ENCODE peak calls at places on chromosomes 1 and 21, in ten cellular contexts. O is ovary, F is A549, K is MM.1S, I is prostate gland, Y is coronary artery, R is HCT116, A is IMR-90, H is hepatocyte, W is psoas muscle. X is an unnamed sample.

GRCh38 chr1:218735436-218735835 is 390.3 kb downstream of the TGFB2 start:
- DNase-seq in I (no peak), Y (no peak), O (no peak), F (no peak), R (no peak), W (no peak), K (no peak), A (peak), H (no peak), X (no peak)

GRCh38 chr1:200794506-200795065 is 55.9 kb downstream of the CAMSAP2 start:
- DNase-seq in I (no peak), O (no peak), H (no peak), Y (no peak), F (no peak), W (no peak), R (no peak), A (peak), K (no peak), X (no peak)

GRCh38 chr1:21270086-21270689 is 20.1 kb downstream of the ECE1 start:
- DNase-seq in F (peak), K (peak), O (peak), W (peak), H (peak), Y (peak), R (peak), A (peak), I (no peak), X (peak)

GRCh38 chr1:43949663-43950062 is 2.9 kb downstream of the IPO13 start:
- DNase-seq in O (no peak), K (no peak), W (no peak), R (no peak), H (no peak), Y (no peak), I (no peak), F (no peak), A (no peak), X (no peak)

GRCh38 chr1:221035680-221036153 is 156.5 kb downstream of the HLX start:
- DNase-seq in R (no peak), O (no peak), W (no peak), A (peak), K (no peak), F (no peak), Y (no peak), I (no peak), H (no peak), X (no peak)

GRCh38 chr1:27724961-27725373 is 794 bp upstream of the FAM76A start:
- DNase-seq in Y (peak), F (no peak), R (no peak), A (no peak), H (peak), O (peak), I (peak), K (no peak), W (peak), X (no peak)

GRCh38 chr1:9346566-9346965 is 53.9 kb downstream of the SPSB1 start:
- DNase-seq in Y (no peak), A (no peak), K (no peak), R (no peak), I (no peak), W (no peak), F (no peak), O (no peak), H (no peak), X (no peak)

GRCh38 chr1:213761845-213762407 is 225.8 kb upstream of the PROX1 start:
- DNase-seq in K (no peak), O (no peak), W (no peak), R (no peak), I (no peak), Y (no peak), A (no peak), F (no peak), H (no peak), X (no peak)

GRCh38 chr1:1085171-1085841 is 11.2 kb upstream of the RNF223 start:
- DNase-seq in F (no peak), O (no peak), Y (peak), R (no peak), A (no peak), K (no peak), I (no peak), H (peak), W (no peak), X (no peak)

GRCh38 chr1:59292557-59292956 is 4.3 kb upstream of the FGGY start:
- DNase-seq in W (peak), K (peak), A (peak), Y (no peak), I (no peak), R (no peak), O (no peak), F (no peak), H (peak), X (no peak)

GRCh38 chr1:40421694-40422384 is 28.4 kb upstream of the ZFP69B start:
- DNase-seq in W (no peak), A (peak), Y (no peak), H (peak), R (no peak), F (no peak), O (no peak), I (no peak), K (no peak), X (no peak)

GRCh38 chr1:152699746-152700145 is 1.6 kb downstream of the LCE2A start:
- DNase-seq in R (no peak), K (no peak), A (no peak), I (no peak), W (no peak), O (no peak), Y (no peak), F (no peak), H (no peak), X (no peak)

GRCh38 chr1:202210370-202210769 is 16.8 kb downstream of the LGR6 start:
- DNase-seq in A (peak), Y (no peak), F (no peak), O (no peak), R (no peak), K (no peak), H (peak), W (no peak), I (peak), X (no peak)

GRCh38 chr1:33074193-33074945 is 6.6 kb upstream of the AZIN2 start:
- DNase-seq in R (no peak), Y (no peak), W (no peak), H (no peak), F (no peak), K (no peak), O (no peak), I (no peak), A (no peak), X (no peak)

GRCh38 chr1:8969937-8970336 is 24.3 kb downstream of the CA6 start:
- DNase-seq in Y (no peak), H (no peak), W (no peak), A (no peak), I (no peak), F (no peak), R (no peak), K (no peak), O (no peak), X (no peak)

GRCh38 chr21:38438476-38438893 is 59.8 kb downstream of the ERG start:
- DNase-seq in O (peak), F (no peak), I (no peak), A (peak), R (no peak), W (peak), K (no peak), Y (peak), H (peak), X (no peak)

GRCh38 chr1:37919277-37919676 is 27.6 kb downstream of the INPP5B start:
- DNase-seq in I (no peak), H (peak), W (no peak), K (no peak), R (peak), F (no peak), A (peak), Y (no peak), O (no peak), X (peak)

GRCh38 chr1:204319027-204319426 is 40.7 kb downstream of the PLEKHA6 start:
- DNase-seq in R (no peak), A (peak), H (no peak), I (no peak), W (no peak), K (no peak), O (no peak), F (no peak), Y (no peak), X (no peak)

GRCh38 chr1:167430849-167431242 is 87.5 kb downstream of the CD247 start:
- DNase-seq in I (no peak), W (no peak), A (no peak), F (no peak), R (no peak), O (no peak), H (no peak), K (no peak), Y (no peak), X (no peak)

GRCh38 chr1:116352349-116352813 is 20.7 kb upstream of the ATP1A1 start:
- DNase-seq in W (no peak), R (no peak), A (no peak), Y (no peak), I (no peak), F (no peak), H (no peak), K (no peak), O (no peak), X (no peak)

GRCh38 chr1:243798726-243799125 is 51.3 kb downstream of the AKT3 start:
- DNase-seq in K (no peak), W (no peak), F (peak), A (peak), Y (no peak), H (no peak), I (no peak), O (no peak), R (peak), X (no peak)

GRCh38 chr1:89598450-89599331 is 34.2 kb upstream of the LRRC8C start:
- DNase-seq in H (peak), O (no peak), A (peak), I (no peak), K (peak), Y (no peak), W (no peak), R (peak), F (peak), X (peak)

GRCh38 chr1:20739225-20739624 is 6.7 kb upstream of the SH2D5 start:
- DNase-seq in O (no peak), H (no peak), I (no peak), F (no peak), W (no peak), R (no peak), Y (no peak), K (no peak), A (peak), X (no peak)

GRCh38 chr1:174652496-174653280 is 204.9 kb downstream of the GPR52 start:
- DNase-seq in A (no peak), H (peak), W (no peak), F (no peak), K (no peak), O (no peak), R (no peak), I (no peak), Y (no peak), X (no peak)

GRCh38 chr1:14095001-14095400 is 395.0 kb downstream of the PRDM2 start:
- DNase-seq in Y (no peak), H (peak), F (no peak), R (peak), A (no peak), I (no peak), O (no peak), W (no peak), K (peak), X (peak)

GRCh38 chr1:93905734-93906133 is 3.5 kb downstream of the GCLM start:
- DNase-seq in R (no peak), K (no peak), Y (no peak), I (no peak), F (no peak), A (peak), O (no peak), H (no peak), W (no peak), X (no peak)

GRCh38 chr1:181011301-181012202 is 11.1 kb downstream of the STX6 start:
- DNase-seq in F (no peak), W (no peak), H (no peak), R (no peak), Y (no peak), O (no peak), K (no peak), A (no peak), I (no peak), X (no peak)

GRCh38 chr1:33191731-33192275 is 10.0 kb upstream of the TRIM62 start:
- DNase-seq in R (no peak), I (no peak), Y (no peak), A (no peak), O (no peak), K (no peak), H (no peak), W (no peak), F (no peak), X (peak)

GRCh38 chr1:222171005-222171404 is 376.9 kb downstream of the HHIPL2 start:
- DNase-seq in R (peak), Y (no peak), F (peak), W (no peak), H (peak), O (no peak), I (no peak), A (peak), K (peak), X (peak)

GRCh38 chr21:35696644-35697043 is 363.7 kb downstream of the SETD4 start:
- DNase-seq in Y (no peak), K (peak), H (no peak), R (no peak), O (no peak), A (no peak), I (no peak), W (no peak), F (no peak), X (no peak)

GRCh38 chr1:73862343-73862742 is 335.6 kb downstream of the LRRIQ3 start:
- DNase-seq in Y (no peak), O (no peak), W (no peak), H (no peak), I (no peak), K (no peak), A (no peak), F (no peak), R (no peak), X (no peak)

GRCh38 chr1:44318097-44319088 is 36.7 kb downstream of the ERI3 start:
- DNase-seq in R (no peak), W (no peak), I (no peak), H (peak), F (peak), Y (no peak), K (peak), A (peak), O (no peak), X (peak)

GRCh38 chr1:75444220-75444619 is 166.7 kb downstream of the SLC44A5 start:
- DNase-seq in F (no peak), K (no peak), W (no peak), O (no peak), Y (no peak), I (no peak), R (no peak), A (no peak), H (no peak), X (no peak)

GRCh38 chr1:92833840-92834239 is 2.0 kb downstream of the RPL5 start:
- DNase-seq in O (no peak), Y (no peak), K (no peak), W (no peak), A (no peak), R (no peak), F (no peak), I (no peak), H (no peak), X (peak)

GRCh38 chr1:16204634-16205332 is 7.7 kb downstream of the ARHGEF19 start:
- DNase-seq in O (peak), F (peak), K (no peak), I (no peak), W (no peak), Y (no peak), R (no peak), A (no peak), H (peak), X (peak)

GRCh38 chr1:31705080-31705866 is 1.5 kb upstream of the COL16A1 start:
- DNase-seq in F (peak), R (no peak), O (peak), H (peak), I (peak), K (peak), W (peak), A (peak), Y (peak), X (peak)

GRCh38 chr1:61259379-61260148 is 177.2 kb downstream of the NFIA start:
- DNase-seq in K (no peak), F (no peak), Y (no peak), W (no peak), I (no peak), H (no peak), O (no peak), R (no peak), A (no peak), X (no peak)

GRCh38 chr1:96473791-96474452 is 247.7 kb upstream of the PTBP2 start:
- DNase-seq in I (no peak), H (no peak), A (peak), Y (no peak), R (no peak), K (no peak), O (no peak), F (no peak), W (no peak), X (no peak)

GRCh38 chr1:5386371-5386770 is 605.9 kb downstream of the NPHP4 start:
- DNase-seq in H (no peak), Y (no peak), O (no peak), R (no peak), K (no peak), I (no peak), A (no peak), F (no peak), W (no peak), X (no peak)

GRCh38 chr1:172168597-172168872 is 251.9 kb upstream of the C1orf105 start:
- DNase-seq in I (no peak), K (no peak), R (no peak), O (no peak), Y (no peak), A (no peak), H (no peak), F (no peak), W (no peak), X (no peak)
- H3K27ac ChIP-seq in I (no peak), K (no peak), R (no peak), O (no peak), Y (no peak), A (no peak), H (peak), F (no peak), W (no peak), X (no peak)

GRCh38 chr1:186878356-186878755 is 49.6 kb downstream of the PLA2G4A start:
- DNase-seq in K (no peak), R (no peak), F (no peak), H (no peak), O (no peak), Y (no peak), W (no peak), A (no peak), I (no peak), X (no peak)

GRCh38 chr1:186872356-186872755 is 43.6 kb downstream of the PLA2G4A start:
- DNase-seq in I (no peak), R (no peak), O (no peak), F (no peak), A (no peak), K (no peak), Y (no peak), H (no peak), W (no peak), X (no peak)

GRCh38 chr1:186876436-186876835 is 47.7 kb downstream of the PLA2G4A start:
- DNase-seq in F (no peak), R (no peak), H (no peak), W (no peak), Y (no peak), A (no peak), O (no peak), I (no peak), K (no peak), X (no peak)

GRCh38 chr1:186873687-186874086 is 44.9 kb downstream of the PLA2G4A start:
- DNase-seq in Y (no peak), K (no peak), A (no peak), R (no peak), W (no peak), F (no peak), H (no peak), I (no peak), O (no peak), X (no peak)

GRCh38 chr1:186875874-186876273 is 47.1 kb downstream of the PLA2G4A start:
- DNase-seq in Y (no peak), W (no peak), A (no peak), I (no peak), H (no peak), O (no peak), K (no peak), R (no peak), F (no peak), X (no peak)
- H3K27ac ChIP-seq in Y (no peak), W (no peak), A (no peak), I (no peak), H (no peak), O (no peak), K (no peak), R (no peak), F (peak), X (no peak)

GRCh38 chr1:234933475-234933874 is 195.2 kb downstream of the TOMM20 start:
- DNase-seq in O (no peak), H (no peak), K (peak), I (no peak), W (peak), R (no peak), Y (no peak), F (no peak), A (peak), X (no peak)

GRCh38 chr1:234932506-234932905 is 196.1 kb downstream of the TOMM20 start:
- DNase-seq in R (no peak), Y (no peak), I (no peak), F (no peak), W (no peak), H (no peak), O (no peak), K (no peak), A (no peak), X (no peak)

GRCh38 chr1:234931404-234931973 is 197.1 kb downstream of the TOMM20 start:
- DNase-seq in O (no peak), F (no peak), A (no peak), W (no peak), R (no peak), I (no peak), K (no peak), H (no peak), Y (no peak), X (no peak)

GRCh38 chr1:234932106-234932505 is 196.5 kb downstream of the TOMM20 start:
- DNase-seq in Y (no peak), R (no peak), F (no peak), A (no peak), H (no peak), W (no peak), I (no peak), O (no peak), K (no peak), X (no peak)

GRCh38 chr1:234933031-234933430 is 195.6 kb downstream of the TOMM20 start:
- DNase-seq in O (no peak), Y (no peak), I (no peak), R (no peak), W (peak), H (no peak), A (no peak), K (no peak), F (no peak), X (no peak)
- H3K27ac ChIP-seq in O (no peak), Y (no peak), I (no peak), R (no peak), W (peak), H (no peak), A (peak), K (peak), F (peak), X (no peak)

GRCh38 chr1:39144943-39145650 is 59.4 kb upstream of the MACF1 start:
- DNase-seq in W (no peak), R (no peak), A (peak), Y (no peak), O (no peak), I (no peak), F (no peak), K (no peak), H (no peak), X (no peak)

GRCh38 chr1:39145651-39145970 is 58.9 kb upstream of the MACF1 start:
- DNase-seq in R (no peak), A (no peak), H (no peak), F (no peak), K (no peak), W (no peak), Y (no peak), I (no peak), O (no peak), X (no peak)

GRCh38 chr1:39139723-39140360 is 64.7 kb upstream of the MACF1 start:
- DNase-seq in H (no peak), I (no peak), O (no peak), Y (no peak), W (no peak), K (no peak), R (no peak), F (no peak), A (no peak), X (no peak)

GRCh38 chr1:39141925-39142324 is 62.6 kb upstream of the MACF1 start:
- DNase-seq in F (no peak), K (no peak), O (no peak), Y (no peak), A (peak), H (no peak), R (no peak), W (no peak), I (no peak), X (no peak)

GRCh38 chr1:39142394-39143060 is 62.0 kb upstream of the MACF1 start:
- DNase-seq in O (no peak), A (no peak), K (no peak), W (no peak), Y (no peak), R (peak), F (no peak), I (peak), H (peak), X (no peak)
- H3K27ac ChIP-seq in O (no peak), A (peak), K (no peak), W (no peak), Y (peak), R (no peak), F (peak), I (no peak), H (no peak), X (no peak)

GRCh38 chr1:110777228-110777627 is 95.7 kb upstream of the CD53 start:
- DNase-seq in H (no peak), R (no peak), I (no peak), A (no peak), Y (no peak), F (no peak), O (no peak), K (no peak), W (no peak), X (no peak)

GRCh38 chr1:110773813-110774212 is 99.1 kb upstream of the KCNA3 start:
- DNase-seq in I (no peak), A (no peak), K (no peak), O (no peak), R (no peak), W (no peak), F (no peak), Y (no peak), H (no peak), X (no peak)

GRCh38 chr1:110771245-110772022 is 96.7 kb upstream of the KCNA3 start:
- DNase-seq in K (no peak), A (no peak), F (no peak), H (no peak), O (no peak), R (no peak), Y (no peak), W (no peak), I (no peak), X (no peak)

GRCh38 chr1:110770832-110771231 is 96.1 kb upstream of the KCNA3 start:
- DNase-seq in A (no peak), R (no peak), W (no peak), H (no peak), F (no peak), Y (no peak), I (no peak), K (no peak), O (no peak), X (no peak)

GRCh38 chr1:110774398-110774797 is 98.5 kb upstream of the CD53 start:
- DNase-seq in R (no peak), O (no peak), A (no peak), Y (no peak), I (no peak), F (no peak), K (no peak), W (no peak), H (no peak), X (no peak)
- H3K27ac ChIP-seq in R (no peak), O (no peak), A (no peak), Y (no peak), I (no peak), F (no peak), K (no peak), W (no peak), H (no peak), X (no peak)